ENCODE peak calls at places on chromosomes 13 and 19, in six cellular contexts. M is GM10248, J is colonic mucosa, A is cardiac fibroblast, K is left lung, I is mucosa of descending colon. X is an unnamed sample.
A peak's percentile ranks its signal among the peaks of the same experiment; 100 is the strongest.

GRCh38 chr19:17402982-17403855 is 2.2 kb downstream of the BST2 start:
- DNase-seq in I (no peak), K (no peak), J (no peak), A (no peak), M (peak; percentile 86), X (no peak)

GRCh38 chr13:63773476-63773875 is 2357.8 kb upstream of the PCDH20 start:
- DNase-seq in J (no peak), A (no peak), M (no peak), I (no peak), K (no peak), X (no peak)

GRCh38 chr13:35767256-35767981 is 290.9 kb upstream of the MAB21L1 start:
- DNase-seq in M (no peak), I (no peak), J (no peak), A (no peak), K (no peak), X (no peak)

GRCh38 chr13:111315347-111315995 is 5.0 kb upstream of the TEX29 start:
- DNase-seq in A (no peak), K (no peak), I (no peak), J (no peak), M (no peak), X (no peak)

GRCh38 chr19:13103961-13104847 is 1.5 kb upstream of the LYL1 start:
- DNase-seq in M (peak; percentile 85), K (no peak), J (peak; percentile 62), I (peak; percentile 92), A (no peak), X (no peak)

GRCh38 chr13:106083620-106084350 is 451.7 kb downstream of the EFNB2 start:
- DNase-seq in A (peak; percentile 59), K (no peak), I (no peak), J (peak; percentile 63), M (peak; percentile 35), X (no peak)

GRCh38 chr13:32209670-32210069 is 105.5 kb downstream of the ZAR1L start:
- DNase-seq in K (no peak), M (no peak), I (no peak), J (no peak), A (peak; percentile 8), X (no peak)

GRCh38 chr19:6528544-6529121 is 2.2 kb upstream of the TNFSF9 start:
- DNase-seq in J (peak; percentile 43), I (peak; percentile 70), M (peak; percentile 56), A (peak; percentile 52), K (peak; percentile 75), X (no peak)

GRCh38 chr13:65585346-65585745 is 1644.8 kb downstream of the PCDH9 start:
- DNase-seq in A (no peak), M (no peak), J (no peak), K (no peak), I (peak; percentile 16), X (no peak)

GRCh38 chr13:104021806-104022397 is 955.7 kb upstream of the SLC10A2 start:
- DNase-seq in M (no peak), I (no peak), J (no peak), A (no peak), K (no peak), X (no peak)

GRCh38 chr19:19873381-19873780 is 7.7 kb downstream of the ZNF253 start:
- DNase-seq in I (no peak), M (no peak), J (no peak), K (no peak), A (no peak), X (no peak)

GRCh38 chr19:18607222-18608101 is 863 bp upstream of the CRLF1 start:
- DNase-seq in A (no peak), J (no peak), I (no peak), K (no peak), M (no peak), X (no peak)

GRCh38 chr13:113035209-113035800 is 66.3 kb downstream of the MCF2L start:
- DNase-seq in I (no peak), J (no peak), A (no peak), M (no peak), K (no peak), X (no peak)

GRCh38 chr19:44401108-44401786 is at the start of gene ZNF285:
- DNase-seq in I (peak; percentile 91), K (peak; percentile 94), J (peak; percentile 93), M (peak; percentile 57), A (peak; percentile 98), X (peak; percentile 94)

DNA sequence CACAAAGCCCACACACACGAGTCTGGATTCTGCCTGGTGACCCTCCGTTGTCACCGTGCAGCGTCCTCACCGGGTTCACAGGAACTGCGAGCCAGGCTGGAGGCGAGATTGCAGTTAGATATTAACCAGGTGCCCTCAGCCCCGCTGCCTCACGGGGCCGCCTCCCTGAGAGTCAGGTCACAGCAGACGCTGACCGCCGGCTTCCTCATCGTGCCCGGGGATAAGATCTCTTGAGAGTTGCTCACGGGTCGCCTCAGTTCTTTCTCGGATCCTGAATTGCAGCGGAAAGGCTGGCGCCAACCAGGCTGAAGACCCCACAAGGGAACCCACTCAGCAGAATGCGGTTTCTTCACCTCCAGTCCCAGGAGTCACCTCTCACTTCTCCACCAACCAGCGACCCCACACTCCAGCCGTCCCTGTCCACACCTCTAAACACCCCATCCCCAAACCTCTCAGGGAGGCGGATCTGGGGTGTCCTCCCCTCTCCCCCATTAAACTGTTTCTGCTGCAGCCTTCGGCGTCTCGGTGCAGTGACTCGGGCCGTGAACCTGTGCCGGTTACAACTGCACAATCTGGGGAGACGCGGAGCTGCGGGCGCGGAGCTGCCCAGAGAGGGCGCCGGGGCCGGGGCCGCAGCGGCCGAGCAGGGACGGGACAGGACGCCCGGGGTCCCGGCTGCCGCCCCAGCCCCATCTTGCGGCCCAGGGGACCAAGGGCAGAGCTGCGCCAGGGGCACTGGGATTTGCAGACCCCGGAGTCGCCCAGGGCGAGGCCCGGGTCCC is 591 bp downstream of the ZNF823 start:
- DNase-seq in I (peak; percentile 90), M (peak; percentile 50), A (peak; percentile 24), J (peak; percentile 89), K (peak; percentile 77), X (no peak)
- TF ChIP-seq CTCF in I (no peak), M (peak; percentile 22), A (no peak), J (no peak), K (no peak), X (no peak)

DNA sequence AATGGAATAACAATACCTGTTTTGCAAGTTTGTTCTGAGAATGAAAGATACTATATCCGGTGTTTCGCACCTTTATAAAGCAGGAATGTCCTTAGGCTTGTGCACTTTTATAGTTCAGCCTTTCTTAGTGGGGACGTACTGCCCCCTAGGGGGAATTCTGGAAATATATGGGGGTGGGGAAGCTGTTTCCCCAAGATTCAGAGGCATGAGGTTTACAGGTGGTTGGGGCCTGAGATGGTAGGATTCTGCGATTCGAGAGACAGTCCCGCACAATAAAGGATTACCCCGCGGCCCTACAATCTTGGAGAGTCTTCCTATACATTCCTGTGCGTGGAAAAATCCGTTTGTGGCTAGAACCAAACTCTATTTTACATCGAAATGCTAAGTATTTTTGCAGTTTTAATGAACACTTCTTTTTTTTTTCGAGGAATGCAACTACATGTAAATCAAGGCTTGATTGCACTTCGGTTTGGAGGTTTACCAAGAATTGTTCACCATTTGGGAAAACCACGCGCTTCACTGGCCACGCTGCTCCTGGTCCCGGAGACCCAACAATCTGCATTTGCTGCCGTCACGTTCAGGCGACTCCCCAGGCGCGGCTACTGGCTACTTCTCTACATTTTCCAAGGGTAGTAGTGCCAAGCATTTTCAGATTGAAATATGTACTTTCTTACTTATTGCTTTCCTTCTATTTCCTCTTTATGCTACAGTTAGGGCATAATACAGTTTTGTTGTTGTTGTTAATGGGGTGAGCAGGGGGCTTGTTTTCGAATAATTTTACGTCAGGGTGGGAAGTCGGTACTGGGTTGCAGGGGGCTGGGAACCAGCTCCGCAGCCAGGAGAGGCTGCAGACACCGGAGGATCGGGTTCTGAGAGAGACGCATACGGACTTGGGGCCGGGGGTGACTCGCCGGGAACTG is 830 bp downstream of the NEK5 start:
- DNase-seq in A (peak; percentile 67), M (peak; percentile 79), J (peak; percentile 83), I (peak; percentile 55), K (peak; percentile 48), X (no peak)
- TF ChIP-seq CTCF in A (peak; percentile 84), M (peak; percentile 73), J (peak; percentile 84), I (peak; percentile 82), K (peak; percentile 63), X (peak; percentile 81)

GRCh38 chr13:39284801-39285388 is 246.6 kb downstream of the NHLRC3 start:
- DNase-seq in A (peak; percentile 39), J (no peak), K (no peak), M (no peak), I (no peak), X (no peak)
- TF ChIP-seq CTCF in A (no peak), J (no peak), K (no peak), M (no peak), I (no peak), X (no peak)

GRCh38 chr13:99200433-99201167 is at the start of gene UBAC2:
- DNase-seq in A (peak; percentile 96), I (peak; percentile 97), K (peak; percentile 95), M (peak; percentile 99), J (peak; percentile 94), X (peak; percentile 81)
- TF ChIP-seq CTCF in A (no peak), I (no peak), K (peak; percentile 14), M (peak; percentile 6), J (no peak), X (no peak)

GRCh38 chr19:45403781-45404556 is 900 bp downstream of the PPP1R13L start:
- DNase-seq in A (no peak), I (peak; percentile 82), M (peak; percentile 88), J (peak; percentile 82), K (peak; percentile 67), X (no peak)

GRCh38 chr19:45400192-45400591 is 4.7 kb downstream of the PPP1R13L start:
- DNase-seq in K (no peak), M (no peak), I (peak; percentile 52), J (no peak), A (no peak), X (no peak)

GRCh38 chr19:45403272-45403671 is 1.6 kb downstream of the PPP1R13L start:
- DNase-seq in J (no peak), I (no peak), K (no peak), A (no peak), M (no peak), X (no peak)

GRCh38 chr19:45402469-45403070 is 2.3 kb downstream of the PPP1R13L start:
- DNase-seq in M (peak; percentile 57), A (peak; percentile 36), K (no peak), I (peak; percentile 77), J (peak; percentile 72), X (no peak)

DNA sequence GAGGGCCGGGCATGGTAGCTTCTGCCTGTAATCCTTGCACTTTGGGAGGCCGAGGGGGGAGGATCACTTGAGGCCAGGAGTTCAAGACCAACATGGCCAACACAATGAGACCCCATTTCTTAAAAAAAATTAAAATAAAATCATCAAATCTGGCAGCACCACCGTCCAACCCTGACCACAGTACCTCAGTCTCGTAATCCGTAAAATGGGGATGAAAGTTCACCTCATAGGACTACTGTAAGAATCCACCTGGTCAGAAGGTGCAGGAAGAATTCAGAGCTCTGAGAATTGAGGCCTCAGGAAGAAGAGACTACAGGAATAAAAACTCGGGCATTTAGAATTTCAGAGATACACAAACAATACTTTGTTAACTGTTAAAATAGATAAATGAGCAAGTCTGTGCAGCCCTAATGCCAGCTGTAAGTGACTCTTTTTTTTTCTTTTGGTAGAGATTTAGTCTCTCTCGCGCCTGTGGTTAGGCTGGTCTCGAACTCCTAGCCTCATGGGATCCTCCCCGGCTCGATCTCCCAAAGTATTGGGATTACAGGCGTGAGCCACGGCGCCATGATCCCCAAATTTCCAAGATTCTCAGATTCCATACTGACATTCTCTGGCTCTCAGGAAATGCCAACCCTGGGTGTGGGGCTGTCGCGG is 2.9 kb downstream of the PPP1R13L start:
- DNase-seq in I (no peak), M (no peak), J (no peak), K (no peak), A (no peak), X (no peak)
- TF ChIP-seq CTCF in I (no peak), M (no peak), J (no peak), K (no peak), A (peak; percentile 35), X (no peak)

X was measured in AG09319.